ENCODE peak calls at places on chromosomes 3 and 15, in eight cellular contexts. Q, O, I, E, F, V, W and K are unnamed samples.
A peak's percentile ranks its signal among the peaks of the same experiment; 100 is the strongest.

GRCh38 chr3:23421811-23422510 is 218.8 kb downstream of the UBE2E2 start:
- DNase-seq in Q (peak; percentile 20), O (no peak), I (no peak), E (no peak), F (no peak), V (no peak), W (no peak), K (no peak)

GRCh38 chr15:91852741-91853500 is 587 bp upstream of the SLCO3A1 start:
- DNase-seq in Q (peak; percentile 67), O (peak; percentile 86), I (peak; percentile 91), E (peak; percentile 42), F (peak; percentile 77), V (peak; percentile 66), W (peak; percentile 64), K (peak; percentile 63)

GRCh38 chr3:185988080-185988815 is 50.4 kb upstream of the TRA2B start:
- DNase-seq in Q (no peak), O (no peak), I (no peak), E (no peak), F (no peak), V (no peak), W (no peak), K (peak; percentile 43)

GRCh38 chr3:120364101-120364500 is 14.9 kb upstream of the LRRC58 start:
- DNase-seq in Q (no peak), O (no peak), I (no peak), E (no peak), F (no peak), V (no peak), W (no peak), K (no peak)

GRCh38 chr15:28881170-28881569 is 4.6 kb upstream of the APBA2 start:
- DNase-seq in Q (no peak), O (no peak), I (no peak), E (no peak), F (no peak), V (no peak), W (no peak), K (no peak)

GRCh38 chr15:66911131-66911700 is 154.2 kb upstream of the SMAD3 start:
- DNase-seq in Q (no peak), O (no peak), I (no peak), E (no peak), F (no peak), V (no peak), W (no peak), K (no peak)

GRCh38 chr3:59374812-59375211 is 325.0 kb upstream of the CFAP20DC start:
- DNase-seq in Q (no peak), O (peak; percentile 79), I (no peak), E (no peak), F (no peak), V (no peak), W (no peak), K (no peak)

GRCh38 chr3:82012775-82013174 is 251.3 kb upstream of the GBE1 start:
- DNase-seq in Q (no peak), O (no peak), I (no peak), E (no peak), F (no peak), V (no peak), W (no peak), K (no peak)

GRCh38 chr3:21310176-21310575 is 440.8 kb downstream of the ZNF385D start:
- DNase-seq in Q (no peak), O (no peak), I (no peak), E (no peak), F (no peak), V (no peak), W (no peak), K (no peak)

GRCh38 chr3:157175678-157176077 is 15.7 kb upstream of the CCNL1 start:
- DNase-seq in Q (no peak), O (no peak), I (peak; percentile 71), E (no peak), F (peak; percentile 72), V (no peak), W (peak; percentile 38), K (peak; percentile 29)

GRCh38 chr3:14797731-14798130 is 21.0 kb upstream of the FGD5 start:
- DNase-seq in Q (no peak), O (no peak), I (no peak), E (no peak), F (no peak), V (no peak), W (no peak), K (no peak)

GRCh38 chr15:40754883-40755815 is at the start of gene RMDN3:
- DNase-seq in Q (peak; percentile 88), O (peak; percentile 97), I (peak; percentile 96), E (peak; percentile 89), F (peak; percentile 98), V (peak; percentile 90), W (peak; percentile 97), K (peak; percentile 97)

GRCh38 chr3:171640520-171641412 is 169.5 kb downstream of the PLD1 start:
- DNase-seq in Q (peak; percentile 50), O (no peak), I (no peak), E (no peak), F (peak; percentile 42), V (no peak), W (peak; percentile 32), K (no peak)

GRCh38 chr15:101539930-101540329 is 50.4 kb upstream of the PCSK6 start:
- DNase-seq in Q (no peak), O (no peak), I (no peak), E (no peak), F (no peak), V (no peak), W (no peak), K (no peak)

GRCh38 chr15:88637436-88637835 is 1.4 kb upstream of the ISG20 start:
- DNase-seq in Q (no peak), O (no peak), I (no peak), E (no peak), F (no peak), V (no peak), W (no peak), K (no peak)

GRCh38 chr3:111745786-111746185 is 113.3 kb upstream of the PHLDB2 start:
- DNase-seq in Q (peak; percentile 63), O (no peak), I (no peak), E (no peak), F (no peak), V (no peak), W (no peak), K (no peak)

GRCh38 chr15:86444527-86444926 is 364.9 kb downstream of the AGBL1 start:
- DNase-seq in Q (peak; percentile 2), O (no peak), I (no peak), E (no peak), F (peak; percentile 41), V (no peak), W (no peak), K (no peak)

GRCh38 chr3:8964436-8965370 is 1.4 kb upstream of the RAD18 start:
- DNase-seq in Q (peak; percentile 86), O (no peak), I (no peak), E (no peak), F (peak; percentile 44), V (no peak), W (no peak), K (peak; percentile 50)

GRCh38 chr3:127822836-127823589 is 698 bp upstream of the MGLL start:
- DNase-seq in Q (peak; percentile 32), O (no peak), I (peak; percentile 80), E (peak; percentile 35), F (peak; percentile 64), V (no peak), W (no peak), K (peak; percentile 29)

GRCh38 chr3:13600950-13601691 is 52.2 kb downstream of the FBLN2 start:
- DNase-seq in Q (peak; percentile 97), O (no peak), I (no peak), E (no peak), F (peak; percentile 76), V (no peak), W (no peak), K (peak; percentile 17)

GRCh38 chr3:74661672-74662071 is 47.2 kb upstream of the CNTN3 start:
- DNase-seq in Q (no peak), O (no peak), I (no peak), E (no peak), F (no peak), V (no peak), W (no peak), K (no peak)

GRCh38 chr3:156259896-156260788 is 139.8 kb downstream of the KCNAB1 start:
- DNase-seq in Q (no peak), O (no peak), I (no peak), E (no peak), F (no peak), V (no peak), W (no peak), K (no peak)

GRCh38 chr3:129014148-129014547 is 13.0 kb downstream of the EFCC1 start:
- DNase-seq in Q (no peak), O (no peak), I (no peak), E (no peak), F (no peak), V (no peak), W (no peak), K (no peak)

DNA sequence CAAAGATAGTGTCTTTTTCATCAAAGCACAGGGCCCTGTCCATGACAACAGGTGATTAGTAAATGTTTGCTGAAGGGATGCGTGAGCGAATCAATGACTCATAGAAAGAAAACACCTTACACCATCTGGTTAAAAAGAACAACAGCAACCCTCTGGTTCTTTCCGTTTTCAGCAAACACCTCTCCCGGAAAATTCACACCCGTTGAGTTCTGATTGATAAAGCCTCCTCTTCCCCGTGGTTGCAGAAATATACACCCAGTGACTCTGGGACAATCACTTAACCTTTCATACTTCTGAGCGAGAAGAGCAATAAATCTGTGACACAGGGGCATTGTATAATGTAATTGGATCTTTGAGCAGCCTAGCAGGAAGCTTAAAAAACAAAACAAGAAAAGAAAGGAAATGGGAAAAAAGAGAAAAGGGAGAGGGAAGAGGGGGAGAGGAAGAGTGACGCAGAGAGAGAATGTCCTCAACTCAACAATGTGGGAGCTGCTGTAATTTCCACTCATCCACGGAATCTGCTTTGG is 37.6 kb downstream of the ADAMTS9 start:
- DNase-seq in Q (no peak), O (no peak), I (no peak), E (no peak), F (peak; percentile 16), V (no peak), W (no peak), K (no peak)
- H3K4me1 ChIP-seq in Q (no peaks in the 10 kb centered on the region), O (no peaks in the 10 kb centered on the region), I (no peaks in the 10 kb centered on the region), E (no peaks in the 10 kb centered on the region), F (peaks cover 6% of the 10 kb centered on the region), V (no peaks in the 10 kb centered on the region), W (no peaks in the 10 kb centered on the region), K (no peaks in the 10 kb centered on the region)

GRCh38 chr15:42471002-42471401 is 19.9 kb downstream of the ZNF106 start:
- DNase-seq in Q (no peak), O (no peak), I (no peak), E (no peak), F (no peak), V (no peak), W (no peak), K (no peak)

GRCh38 chr15:42474857-42475256 is 16.1 kb downstream of the ZNF106 start:
- DNase-seq in Q (no peak), O (no peak), I (no peak), E (no peak), F (no peak), V (no peak), W (no peak), K (peak; percentile 17)
- H3K27ac ChIP-seq in Q (no peak overlapping the region), O (no peak overlapping the region), I (no peak overlapping the region), E (peak overlapping the region; percentile 40), F (no peak overlapping the region), V (no peak overlapping the region), W (no peak overlapping the region), K (no peak overlapping the region)

GRCh38 chr3:39936848-39937247 is 127.4 kb downstream of the MYRIP start:
- DNase-seq in Q (no peak), O (no peak), I (no peak), E (no peak), F (no peak), V (no peak), W (no peak), K (no peak)
- H3K4me3 ChIP-seq in Q (no peak overlapping the region), O (no peak overlapping the region), I (no peak overlapping the region), E (no peak overlapping the region), F (no peak overlapping the region), V (no peak overlapping the region), W (no peak overlapping the region), K (no peak overlapping the region)

GRCh38 chr15:85396554-85396953 is 16.2 kb downstream of the AKAP13 start:
- DNase-seq in Q (no peak), O (no peak), I (no peak), E (no peak), F (no peak), V (no peak), W (no peak), K (no peak)
- H3K4me1 ChIP-seq in Q (peaks cover 13% of the 10 kb centered on the region), O (peaks cover 79% of the 10 kb centered on the region), I (peaks cover 36% of the 10 kb centered on the region), E (no peaks in the 10 kb centered on the region), F (peaks cover 30% of the 10 kb centered on the region), V (peaks cover 9% of the 10 kb centered on the region), W (no peaks in the 10 kb centered on the region), K (peaks cover 35% of the 10 kb centered on the region)